ENCODE peak calls at places on chromosome 6, in six cellular contexts. R, Y, P, C, E and T are unnamed samples.

GRCh38 chr6:166830185-166830890 is 126.0 kb downstream of the RNASET2 start:
- DNase-seq in R (no peak), Y (no peak), P (no peak), C (no peak), E (no peak), T (no peak)

GRCh38 chr6:97053643-97054411 is 129.3 kb downstream of the KLHL32 start:
- DNase-seq in R (no peak), Y (peak), P (peak), C (no peak), E (peak), T (no peak)

GRCh38 chr6:74991573-74992332 is 214.1 kb downstream of the COL12A1 start:
- DNase-seq in R (no peak), Y (peak), P (no peak), C (peak), E (peak), T (peak)

GRCh38 chr6:56719310-56719709 is 76.6 kb upstream of the DST start:
- DNase-seq in R (no peak), Y (no peak), P (no peak), C (no peak), E (no peak), T (no peak)

GRCh38 chr6:118755941-118756646 is 104.7 kb upstream of the CEP85L start:
- DNase-seq in R (no peak), Y (no peak), P (no peak), C (no peak), E (no peak), T (no peak)

GRCh38 chr6:3355011-3355357 is 96.2 kb downstream of the PSMG4 start:
- DNase-seq in R (no peak), Y (no peak), P (no peak), C (no peak), E (no peak), T (no peak)

GRCh38 chr6:21305827-21306469 is 287.6 kb upstream of the SOX4 start:
- DNase-seq in R (no peak), Y (no peak), P (no peak), C (no peak), E (peak), T (no peak)

GRCh38 chr6:125717120-125717731 is 32.2 kb upstream of the HEY2 start:
- DNase-seq in R (no peak), Y (no peak), P (no peak), C (no peak), E (no peak), T (no peak)